ENCODE peak calls at places on chromosomes 12 and 14, in five cellular contexts. N, B, Q, F and S are unnamed samples.

GRCh38 chr14:70289138-70289537 is 70.3 kb downstream of the COX16 start:
- DNase-seq in N (no peak), B (no peak), Q (no peak), F (no peak), S (peak; percentile 34)

GRCh38 chr12:3753549-3754284 is 808 bp upstream of the CRACR2A start:
- DNase-seq in N (no peak), B (no peak), Q (no peak), F (no peak), S (peak; percentile 54)

GRCh38 chr12:6953417-6954315 is 2.5 kb downstream of the PTPN6 start:
- DNase-seq in N (no peak), B (peak; percentile 27), Q (no peak), F (peak; percentile 80), S (peak; percentile 84)

GRCh38 chr14:70622111-70622712 is 19.5 kb upstream of the TTC9 start:
- DNase-seq in N (peak; percentile 62), B (no peak), Q (peak; percentile 52), F (no peak), S (peak; percentile 31)

GRCh38 chr14:64938972-64939816 is 3.4 kb downstream of the GPX2 start:
- DNase-seq in N (no peak), B (no peak), Q (no peak), F (no peak), S (no peak)

GRCh38 chr12:111819191-111820158 is 22.6 kb upstream of the MAPKAPK5 start:
- DNase-seq in N (peak; percentile 12), B (no peak), Q (no peak), F (no peak), S (no peak)

GRCh38 chr12:125198647-125199046 is 133.4 kb downstream of the AACS start:
- DNase-seq in N (no peak), B (no peak), Q (no peak), F (no peak), S (no peak)

GRCh38 chr12:11348439-11348838 is 38.2 kb upstream of the PRB4 start:
- DNase-seq in N (no peak), B (no peak), Q (no peak), F (no peak), S (no peak)

GRCh38 chr12:27821259-27821973 is 41.4 kb upstream of the MANSC4 start:
- DNase-seq in N (peak; percentile 91), B (no peak), Q (peak; percentile 86), F (no peak), S (no peak)

GRCh38 chr12:3172124-3173007 is 95.2 kb downstream of the TSPAN9 start:
- DNase-seq in N (no peak), B (no peak), Q (no peak), F (no peak), S (no peak)

GRCh38 chr12:112304411-112304810 is 77.8 kb downstream of the HECTD4 start:
- DNase-seq in N (no peak), B (no peak), Q (no peak), F (no peak), S (no peak)

GRCh38 chr12:48034835-48035805 is 30.8 kb upstream of the COL2A1 start:
- DNase-seq in N (no peak), B (no peak), Q (peak; percentile 28), F (no peak), S (no peak)

GRCh38 chr12:38906482-38907170 is 1.2 kb upstream of the CPNE8 start:
- DNase-seq in N (peak; percentile 10), B (peak; percentile 61), Q (peak; percentile 91), F (peak; percentile 91), S (peak; percentile 61)

GRCh38 chr12:26239508-26240328 is 44.3 kb downstream of the SSPN start:
- DNase-seq in N (peak; percentile 81), B (peak; percentile 38), Q (peak; percentile 100), F (peak; percentile 78), S (no peak)

GRCh38 chr12:6363330-6364036 is 11.9 kb downstream of the SCNN1A start:
- DNase-seq in N (peak; percentile 78), B (no peak), Q (peak; percentile 39), F (peak; percentile 87), S (peak; percentile 56)

GRCh38 chr14:74612346-74613021 is 447 bp upstream of the LTBP2 start:
- DNase-seq in N (peak; percentile 88), B (peak; percentile 18), Q (peak; percentile 68), F (peak; percentile 90), S (peak; percentile 70)

GRCh38 chr14:34592623-34593022 is 37.3 kb downstream of the SNX6 start:
- DNase-seq in N (no peak), B (no peak), Q (no peak), F (no peak), S (no peak)

GRCh38 chr12:89779090-89779489 is 70.5 kb upstream of the ATP2B1 start:
- DNase-seq in N (no peak), B (no peak), Q (peak; percentile 62), F (no peak), S (no peak)

GRCh38 chr12:54998958-54999510 is 14.5 kb upstream of the TESPA1 start:
- DNase-seq in N (no peak), B (no peak), Q (no peak), F (no peak), S (no peak)

GRCh38 chr14:94992046-94992445 is 165.3 kb downstream of the DICER1 start:
- DNase-seq in N (peak; percentile 10), B (no peak), Q (peak; percentile 83), F (no peak), S (no peak)

GRCh38 chr12:32069071-32069470 is 37.6 kb upstream of the BICD1 start:
- DNase-seq in N (peak; percentile 16), B (no peak), Q (no peak), F (no peak), S (no peak)

GRCh38 chr12:105960319-105961076 is 178.3 kb downstream of the NUAK1 start:
- DNase-seq in N (no peak), B (no peak), Q (peak; percentile 40), F (no peak), S (no peak)

GRCh38 chr12:75478395-75478794 is 2.2 kb upstream of the GLIPR1 start:
- DNase-seq in N (no peak), B (no peak), Q (peak; percentile 20), F (no peak), S (no peak)

GRCh38 chr14:23118506-23119361 is at the start of gene CEBPE:
- DNase-seq in N (no peak), B (no peak), Q (no peak), F (no peak), S (no peak)

GRCh38 chr12:78792052-78792698 is 72.4 kb upstream of the SYT1 start:
- DNase-seq in N (no peak), B (no peak), Q (no peak), F (no peak), S (no peak)

GRCh38 chr14:31568151-31568550 is 6.9 kb downstream of the NUBPL start:
- DNase-seq in N (peak; percentile 7), B (no peak), Q (no peak), F (no peak), S (no peak)

GRCh38 chr14:74988131-74988530 is 14.6 kb upstream of the EIF2B2 start:
- DNase-seq in N (peak; percentile 92), B (no peak), Q (peak; percentile 90), F (no peak), S (no peak)

GRCh38 chr12:48999371-49000131 is at the start of gene DDN:
- DNase-seq in N (peak; percentile 60), B (peak; percentile 73), Q (no peak), F (no peak), S (peak; percentile 56)

GRCh38 chr14:94373708-94374107 is 14.7 kb downstream of the SERPINA1 start:
- DNase-seq in N (peak; percentile 100), B (no peak), Q (peak; percentile 98), F (no peak), S (no peak)

GRCh38 chr14:104650057-104650980 is 39.1 kb upstream of the INF2 start:
- DNase-seq in N (peak; percentile 67), B (peak; percentile 60), Q (no peak), F (peak; percentile 83), S (peak; percentile 67)

GRCh38 chr14:34466691-34467090 is 4.7 kb upstream of the SPTSSA start:
- DNase-seq in N (no peak), B (no peak), Q (no peak), F (no peak), S (no peak)

GRCh38 chr12:50110762-50111416 is 1.1 kb upstream of the COX14 start:
- DNase-seq in N (peak; percentile 55), B (peak; percentile 32), Q (peak; percentile 28), F (peak; percentile 78), S (peak; percentile 51)

GRCh38 chr14:61358812-61359211 is 37.4 kb downstream of the PRKCH start:
- DNase-seq in N (no peak), B (no peak), Q (no peak), F (no peak), S (no peak)

GRCh38 chr14:33711761-33712160 is 239.1 kb downstream of the EGLN3 start:
- DNase-seq in N (no peak), B (peak; percentile 18), Q (no peak), F (no peak), S (no peak)

GRCh38 chr12:28051516-28052456 is 79.3 kb upstream of the PTHLH start:
- DNase-seq in N (no peak), B (no peak), Q (no peak), F (no peak), S (no peak)